ENCODE peak calls at places on chromosomes 3 and 15, in nine cellular contexts. E is adipocyte; Q is neuronal stem cell; G is CD4-positive, alpha-beta memory T cell; C is HFFc6; V is mucosa of gallbladder; N is lower leg skin; T is thoracic aorta; O is tibial artery. D is an unnamed sample.

GRCh38 chr15:71697236-71697635 is 113.1 kb upstream of the NR2E3 start:
- DNase-seq in E (no peak), Q (no peak), G (no peak), C (no peak), V (peak; percentile 6), N (no peak), T (no peak), O (no peak), D (no peak)

GRCh38 chr15:43105077-43105769 is 615 bp downstream of the UBR1 start:
- DNase-seq in E (no peak), Q (no peak), G (peak; percentile 68), C (no peak), V (peak; percentile 11), N (no peak), T (no peak), O (no peak), D (no peak)

GRCh38 chr3:567488-568173 is 371.1 kb downstream of the CHL1 start:
- DNase-seq in E (no peak), Q (no peak), G (no peak), C (no peak), V (no peak), N (no peak), T (no peak), O (no peak), D (no peak)

GRCh38 chr3:131738095-131738494 is 235.3 kb upstream of the MRPL3 start:
- DNase-seq in E (no peak), Q (no peak), G (no peak), C (peak; percentile 36), V (no peak), N (no peak), T (no peak), O (no peak), D (no peak)

GRCh38 chr3:49593046-49593445 is 38.8 kb downstream of the BSN start:
- DNase-seq in E (no peak), Q (no peak), G (no peak), C (peak; percentile 24), V (no peak), N (no peak), T (no peak), O (no peak), D (no peak)

GRCh38 chr3:111874177-111874820 is 15.2 kb downstream of the PHLDB2 start:
- DNase-seq in E (peak; percentile 33), Q (no peak), G (no peak), C (peak; percentile 50), V (no peak), N (no peak), T (no peak), O (no peak), D (no peak)

GRCh38 chr3:158465074-158465473 is 105.9 kb upstream of the MLF1 start:
- DNase-seq in E (no peak), Q (no peak), G (no peak), C (no peak), V (no peak), N (no peak), T (no peak), O (no peak), D (no peak)

GRCh38 chr15:62503451-62503850 is 338.4 kb upstream of the C2CD4B start:
- DNase-seq in E (peak; percentile 32), Q (no peak), G (no peak), C (no peak), V (no peak), N (no peak), T (peak; percentile 20), O (peak; percentile 35), D (peak; percentile 83)

GRCh38 chr15:45091161-45091560 is 22.8 kb downstream of the DUOX2 start:
- DNase-seq in E (peak; percentile 24), Q (no peak), G (no peak), C (peak; percentile 27), V (no peak), N (no peak), T (no peak), O (no peak), D (no peak)

GRCh38 chr3:186461141-186461540 is 83.0 kb downstream of the CRYGS start:
- DNase-seq in E (no peak), Q (no peak), G (no peak), C (peak; percentile 45), V (no peak), N (no peak), T (no peak), O (no peak), D (no peak)

GRCh38 chr3:111923821-111924220 is 55.0 kb upstream of the ABHD10 start:
- DNase-seq in E (no peak), Q (no peak), G (no peak), C (no peak), V (no peak), N (no peak), T (no peak), O (no peak), D (no peak)

GRCh38 chr15:89335289-89336041 is 841 bp upstream of the POLG start:
- DNase-seq in E (no peak), Q (no peak), G (peak; percentile 70), C (no peak), V (peak; percentile 23), N (no peak), T (no peak), O (peak; percentile 45), D (no peak)

GRCh38 chr3:195708626-195709481 is 11.9 kb upstream of the MUC20 start:
- DNase-seq in E (peak; percentile 48), Q (no peak), G (no peak), C (no peak), V (no peak), N (no peak), T (no peak), O (no peak), D (no peak)

GRCh38 chr3:197355713-197356112 is 57.3 kb upstream of the DLG1 start:
- DNase-seq in E (no peak), Q (no peak), G (no peak), C (no peak), V (no peak), N (no peak), T (no peak), O (no peak), D (no peak)

GRCh38 chr3:31145062-31145461 is 250.6 kb upstream of the GADL1 start:
- DNase-seq in E (no peak), Q (no peak), G (no peak), C (no peak), V (no peak), N (no peak), T (no peak), O (no peak), D (no peak)

GRCh38 chr3:177527182-177527581 is 329.9 kb upstream of the TBL1XR1 start:
- DNase-seq in E (no peak), Q (no peak), G (no peak), C (no peak), V (no peak), N (no peak), T (no peak), O (no peak), D (no peak)

GRCh38 chr3:170480111-170480510 is 61.4 kb downstream of the CLDN11 start:
- DNase-seq in E (no peak), Q (no peak), G (no peak), C (no peak), V (no peak), N (no peak), T (no peak), O (no peak), D (no peak)

GRCh38 chr15:33864360-33865075 is 103.8 kb upstream of the CHRM5 start:
- DNase-seq in E (no peak), Q (no peak), G (no peak), C (no peak), V (no peak), N (no peak), T (no peak), O (no peak), D (no peak)

GRCh38 chr3:143597774-143598652 is 250.3 kb downstream of the SLC9A9 start:
- DNase-seq in E (no peak), Q (no peak), G (no peak), C (no peak), V (no peak), N (no peak), T (no peak), O (no peak), D (no peak)

GRCh38 chr3:5071061-5071460 is 51.0 kb upstream of the ARL8B start:
- DNase-seq in E (peak; percentile 37), Q (no peak), G (no peak), C (peak; percentile 24), V (no peak), N (peak; percentile 34), T (no peak), O (no peak), D (no peak)

GRCh38 chr3:130395916-130396315 is 50.4 kb downstream of the COL6A5 start:
- DNase-seq in E (peak; percentile 19), Q (no peak), G (no peak), C (no peak), V (no peak), N (no peak), T (no peak), O (no peak), D (no peak)

GRCh38 chr15:57079446-57079845 is 161.0 kb downstream of the TCF12 start:
- DNase-seq in E (no peak), Q (no peak), G (no peak), C (no peak), V (no peak), N (no peak), T (no peak), O (no peak), D (no peak)

GRCh38 chr3:144843099-144843498 is 871.5 kb downstream of the DIPK2A start:
- DNase-seq in E (peak; percentile 33), Q (no peak), G (no peak), C (no peak), V (no peak), N (no peak), T (no peak), O (no peak), D (no peak)

GRCh38 chr15:70853270-70853854 is 595 bp downstream of the LARP6 start:
- DNase-seq in E (peak; percentile 80), Q (peak; percentile 39), G (no peak), C (peak; percentile 51), V (no peak), N (no peak), T (no peak), O (peak; percentile 40), D (peak; percentile 53)

GRCh38 chr15:42104095-42104891 is 9.9 kb upstream of the PLA2G4D start:
- DNase-seq in E (peak; percentile 52), Q (no peak), G (no peak), C (no peak), V (no peak), N (no peak), T (no peak), O (no peak), D (no peak)

GRCh38 chr3:31729082-31729481 is 196.4 kb downstream of the STT3B start:
- DNase-seq in E (no peak), Q (no peak), G (no peak), C (no peak), V (no peak), N (no peak), T (no peak), O (no peak), D (no peak)

GRCh38 chr3:59460068-59460467 is 410.2 kb upstream of the CFAP20DC start:
- DNase-seq in E (no peak), Q (no peak), G (no peak), C (no peak), V (no peak), N (no peak), T (no peak), O (no peak), D (no peak)

GRCh38 chr3:100032262-100032661 is 82.0 kb downstream of the FILIP1L start:
- DNase-seq in E (peak; percentile 88), Q (no peak), G (no peak), C (peak; percentile 66), V (no peak), N (no peak), T (no peak), O (no peak), D (peak; percentile 50)